ENCODE peak calls at places on chromosomes 11 and 22, in five cellular contexts. I is DND-41, G is spleen, W is psoas muscle, T is epithelial cell of prostate. N is an unnamed sample.

GRCh38 chr22:20319041-20319744 is 667 bp downstream of the DGCR6L start:
- DNase-seq in I (no peak), G (peak; percentile 56), W (no peak), T (no peak), N (peak; percentile 55)

GRCh38 chr11:128828350-128828749 is 38.7 kb downstream of the KCNJ1 start:
- DNase-seq in I (no peak), G (no peak), W (no peak), T (no peak), N (no peak)

GRCh38 chr11:83191491-83191890 is 2.0 kb upstream of the ANKRD42 start:
- DNase-seq in I (no peak), G (no peak), W (no peak), T (no peak), N (no peak)

GRCh38 chr11:61294717-61295595 is at the start of gene VWCE:
- DNase-seq in I (peak; percentile 61), G (peak; percentile 92), W (peak; percentile 58), T (no peak), N (no peak)

GRCh38 chr11:11137339-11137738 is 215.7 kb downstream of the CSNK2A3 start:
- DNase-seq in I (peak; percentile 30), G (no peak), W (no peak), T (no peak), N (no peak)

GRCh38 chr11:64522036-64522435 is 69.0 kb upstream of the SLC22A12 start:
- DNase-seq in I (no peak), G (peak; percentile 32), W (no peak), T (no peak), N (no peak)

GRCh38 chr22:28822930-28823481 is 22.6 kb upstream of the XBP1 start:
- DNase-seq in I (peak; percentile 86), G (no peak), W (no peak), T (no peak), N (no peak)

GRCh38 chr11:69241844-69242582 is 51.9 kb upstream of the MYEOV start:
- DNase-seq in I (no peak), G (no peak), W (no peak), T (no peak), N (no peak)

GRCh38 chr22:46674367-46674781 is 54.2 kb downstream of the GRAMD4 start:
- DNase-seq in I (no peak), G (peak; percentile 94), W (peak; percentile 64), T (no peak), N (no peak)

GRCh38 chr11:27187075-27187847 is 146.6 kb downstream of the BBOX1 start:
- DNase-seq in I (no peak), G (no peak), W (no peak), T (no peak), N (no peak)

GRCh38 chr11:17471501-17471900 is 5.1 kb downstream of the ABCC8 start:
- DNase-seq in I (no peak), G (no peak), W (peak; percentile 29), T (no peak), N (no peak)

GRCh38 chr22:42462016-42462415 is 29.8 kb upstream of the NFAM1 start:
- DNase-seq in I (no peak), G (no peak), W (no peak), T (no peak), N (no peak)

GRCh38 chr11:17846852-17847453 is 112.4 kb downstream of the KCNC1 start:
- DNase-seq in I (no peak), G (no peak), W (peak; percentile 29), T (no peak), N (no peak)

DNA sequence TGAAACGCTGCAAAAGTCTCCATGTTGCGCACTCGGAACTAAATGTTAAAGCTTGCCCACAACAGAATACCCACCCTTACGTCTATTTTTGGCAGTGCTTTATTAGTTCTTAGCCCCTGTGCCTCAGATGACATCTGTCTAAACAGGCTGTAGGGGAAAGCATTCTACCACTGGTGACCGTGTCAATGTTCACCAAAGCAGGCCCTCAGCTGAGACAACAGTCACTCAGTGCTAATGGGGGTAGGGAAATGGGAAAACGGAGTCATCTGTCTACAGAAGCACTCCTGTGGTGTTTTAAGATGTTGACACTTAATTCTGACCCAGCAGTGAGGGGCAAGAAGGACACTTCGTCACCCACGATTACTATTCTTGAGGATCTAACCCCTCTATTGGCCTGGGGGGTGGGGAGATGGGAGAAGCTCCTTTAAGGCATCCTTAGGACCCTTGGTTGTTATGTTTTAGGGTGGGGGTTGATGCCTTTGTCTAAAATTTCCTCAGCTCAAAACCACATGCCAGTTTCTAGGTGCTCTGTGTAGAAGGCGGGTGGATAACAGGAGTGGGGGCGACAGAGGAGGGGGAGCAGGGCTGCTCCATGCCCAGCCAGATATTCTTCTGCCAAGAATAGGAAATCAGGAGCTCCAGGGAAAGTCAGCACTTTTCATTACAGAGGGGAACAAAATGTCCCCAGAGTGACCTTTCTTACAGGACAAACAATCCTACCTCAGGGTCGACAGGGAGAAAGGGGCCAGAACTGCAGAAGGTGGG is 15.6 kb upstream of the MFRP start:
- DNase-seq in I (no peak), G (peak; percentile 9), W (no peak), T (no peak), N (no peak)
- H3K27ac ChIP-seq in I (no peak overlapping the region), G (no peak overlapping the region), W (peak overlapping the region; percentile 97), T (peak overlapping the region; percentile 91), N (peak overlapping the region; percentile 94)

GRCh38 chr11:117983163-117983475 is 3.1 kb upstream of the IL10RA start:
- DNase-seq in I (no peak), G (peak; percentile 50), W (no peak), T (no peak), N (no peak)

GRCh38 chr11:117984471-117984870 is 1.7 kb upstream of the IL10RA start:
- DNase-seq in I (no peak), G (no peak), W (no peak), T (no peak), N (no peak)

GRCh38 chr11:117989351-117990102 is 3.3 kb downstream of the IL10RA start:
- DNase-seq in I (no peak), G (peak; percentile 67), W (no peak), T (no peak), N (no peak)

GRCh38 chr11:117985953-117986887 is at the start of gene IL10RA:
- DNase-seq in I (peak; percentile 30), G (peak; percentile 98), W (peak; percentile 81), T (no peak), N (peak; percentile 86)

GRCh38 chr11:117986981-117987495 is 844 bp downstream of the IL10RA start:
- DNase-seq in I (peak; percentile 72), G (peak; percentile 74), W (no peak), T (no peak), N (no peak)
- H3K27ac ChIP-seq in I (peak overlapping the region; percentile 47), G (peak overlapping the region; percentile 94), W (no peak overlapping the region), T (no peak overlapping the region), N (peak overlapping the region; percentile 63)

DNA sequence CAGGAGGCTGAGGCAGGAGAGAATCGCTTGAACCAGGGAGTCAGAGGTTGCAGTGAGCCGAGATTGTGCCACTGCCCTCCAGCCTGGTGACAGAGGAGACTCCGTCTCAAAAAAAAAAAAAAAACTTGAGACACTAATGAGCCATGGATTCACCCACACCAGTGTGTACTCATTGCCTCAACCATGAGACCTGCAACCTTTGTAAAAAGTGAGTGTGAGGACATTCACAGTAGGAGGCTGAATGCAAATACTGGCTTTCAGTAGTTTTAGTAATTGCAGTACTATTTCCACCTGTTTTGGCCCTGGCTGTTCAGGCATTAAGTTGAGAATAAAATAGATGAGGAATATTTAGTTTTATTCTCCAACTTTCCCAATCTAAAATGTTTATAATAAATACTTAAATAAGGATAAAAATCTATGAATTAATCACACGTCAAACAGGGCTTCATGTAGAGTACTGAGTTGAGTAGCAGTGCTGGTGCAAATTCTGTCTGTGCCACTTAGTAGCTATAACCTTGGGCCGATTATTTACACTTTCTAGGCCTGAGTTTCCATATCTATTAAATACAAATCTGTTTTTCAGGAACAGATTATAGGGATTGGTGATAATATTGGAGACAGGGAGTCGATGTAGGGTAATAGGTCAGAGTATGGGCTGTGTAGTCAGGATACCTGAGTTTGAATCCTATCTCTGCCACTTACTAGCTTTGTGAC is 72.8 kb downstream of the PPP2R1B start:
- DNase-seq in I (no peak), G (no peak), W (no peak), T (no peak), N (no peak)
- H3K27ac ChIP-seq in I (no peak overlapping the region), G (no peak overlapping the region), W (peak overlapping the region; percentile 19), T (no peak overlapping the region), N (peak overlapping the region; percentile 69)

GRCh38 chr22:40817737-40818136 is 1.4 kb downstream of the SLC25A17 start:
- DNase-seq in I (no peak), G (no peak), W (no peak), T (no peak), N (no peak)
- H3K27ac ChIP-seq in I (peak overlapping the region; percentile 89), G (no peak overlapping the region), W (no peak overlapping the region), T (no peak overlapping the region), N (no peak overlapping the region)

GRCh38 chr11:8266246-8267241 is 2.9 kb upstream of the LMO1 start:
- DNase-seq in I (no peak), G (peak; percentile 43), W (no peak), T (no peak), N (no peak)

GRCh38 chr11:8268530-8269461 is 5.1 kb upstream of the LMO1 start:
- DNase-seq in I (no peak), G (peak; percentile 74), W (no peak), T (no peak), N (no peak)

GRCh38 chr11:8265681-8266241 is 2.1 kb upstream of the LMO1 start:
- DNase-seq in I (no peak), G (peak; percentile 54), W (no peak), T (no peak), N (no peak)

GRCh38 chr11:8267831-8268529 is 4.3 kb upstream of the LMO1 start:
- DNase-seq in I (no peak), G (peak; percentile 82), W (no peak), T (no peak), N (no peak)

GRCh38 chr11:8267280-8267679 is 3.6 kb upstream of the LMO1 start:
- DNase-seq in I (no peak), G (peak; percentile 30), W (no peak), T (no peak), N (no peak)
- H3K27ac ChIP-seq in I (no peak overlapping the region), G (no peak overlapping the region), W (no peak overlapping the region), T (no peak overlapping the region), N (no peak overlapping the region)

N was measured in right atrium auricular region.